ENCODE peak calls at places on chromosomes 4 and X, in six cellular contexts. Z is GM12865, Y is sigmoid colon, D is tibial nerve, S is endodermal cell, L is ascending aorta. N is an unnamed sample.

GRCh38 chrX:44731160-44731559 is 112.7 kb upstream of the DUSP21 start:
- DNase-seq in Y (no peak), L (no peak), S (no peak), Z (no peak), D (no peak), N (peak; percentile 1)

GRCh38 chr4:88857588-88857987 is 160.0 kb upstream of the NAP1L5 start:
- DNase-seq in Y (no peak), Z (no peak), S (no peak), L (no peak), D (no peak), N (no peak)

GRCh38 chrX:2627272-2627867 is 63.7 kb upstream of the CD99 start:
- DNase-seq in Y (no peak), L (no peak), S (peak; percentile 87), D (no peak), Z (peak; percentile 68), N (peak; percentile 72)

GRCh38 chrX:40132751-40133150 is 35.0 kb upstream of the BCOR start:
- DNase-seq in L (no peak), Y (peak; percentile 92), D (peak; percentile 54), S (no peak), Z (no peak), N (peak; percentile 88)

GRCh38 chrX:41604154-41604553 is 84.6 kb upstream of the GPR34 start:
- DNase-seq in Z (no peak), Y (no peak), D (no peak), L (no peak), S (no peak), N (no peak)

GRCh38 chr4:123640271-123640670 is 243.7 kb downstream of the SPRY1 start:
- DNase-seq in D (no peak), L (no peak), S (no peak), Y (no peak), Z (no peak), N (peak; percentile 59)

GRCh38 chr4:128573781-128574508 is 235.6 kb upstream of the JADE1 start:
- DNase-seq in Y (no peak), D (no peak), L (no peak), Z (no peak), S (no peak), N (peak; percentile 85)

GRCh38 chr4:99321241-99322191 is at the start of gene ADH1B:
- DNase-seq in Y (no peak), D (no peak), S (no peak), Z (no peak), L (no peak), N (peak; percentile 11)

GRCh38 chr4:101597204-101597603 is 193.3 kb upstream of the BANK1 start:
- DNase-seq in Z (peak; percentile 46), S (no peak), L (no peak), Y (no peak), D (no peak), N (no peak)

GRCh38 chr4:118288097-118288496 is 64.7 kb downstream of the PRSS12 start:
- DNase-seq in S (no peak), D (no peak), L (no peak), Z (no peak), Y (no peak), N (peak; percentile 65)

GRCh38 chrX:154097003-154097596 is 417 bp downstream of the MECP2 start:
- DNase-seq in L (peak; percentile 26), Y (peak; percentile 90), S (peak; percentile 79), D (peak; percentile 33), Z (peak; percentile 74), N (peak; percentile 65)

DNA sequence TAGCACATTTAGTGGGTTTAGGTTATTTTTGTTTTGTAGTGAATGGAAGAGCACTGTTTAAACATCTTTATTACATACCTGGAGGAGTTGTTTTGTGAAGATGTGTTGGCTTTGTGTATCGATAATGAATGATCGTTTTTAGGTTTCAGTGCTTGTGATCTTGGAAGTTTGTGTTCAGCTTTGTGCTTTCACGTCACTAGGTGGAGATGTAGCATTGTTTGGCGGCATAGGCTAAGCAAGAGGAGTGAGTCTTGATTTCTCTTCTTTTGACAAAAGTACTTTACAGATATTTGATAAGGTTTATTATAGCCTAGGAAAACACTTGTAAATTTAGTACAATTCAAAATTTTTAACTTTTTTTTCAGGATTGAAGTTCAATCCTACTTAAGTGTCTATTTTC is 50.4 kb downstream of the PDK3 start:
- DNase-seq in L (no peak), Y (no peak), Z (no peak), S (peak; percentile 56), D (no peak), N (peak; percentile 48)
- TF ChIP-seq CTCF in L (no peak), Y (no peak), Z (no peak), S (peak; percentile 73), D (no peak), N (peak; percentile 55)

GRCh38 chrX:23726196-23726595 is 16.9 kb downstream of the ACOT9 start:
- DNase-seq in S (no peak), D (no peak), Z (no peak), Y (no peak), L (no peak), N (no peak)
- TF ChIP-seq CTCF in S (no peak), D (no peak), Z (no peak), Y (no peak), L (no peak), N (no peak)

GRCh38 chr4:75673027-75673958 is at the start of gene G3BP2:
- DNase-seq in Y (peak; percentile 99), Z (peak; percentile 99), S (peak; percentile 99), L (peak; percentile 94), D (peak; percentile 93), N (peak; percentile 99)
- TF ChIP-seq CTCF in Y (no peak), Z (no peak), S (no peak), L (no peak), D (no peak), N (no peak)

DNA sequence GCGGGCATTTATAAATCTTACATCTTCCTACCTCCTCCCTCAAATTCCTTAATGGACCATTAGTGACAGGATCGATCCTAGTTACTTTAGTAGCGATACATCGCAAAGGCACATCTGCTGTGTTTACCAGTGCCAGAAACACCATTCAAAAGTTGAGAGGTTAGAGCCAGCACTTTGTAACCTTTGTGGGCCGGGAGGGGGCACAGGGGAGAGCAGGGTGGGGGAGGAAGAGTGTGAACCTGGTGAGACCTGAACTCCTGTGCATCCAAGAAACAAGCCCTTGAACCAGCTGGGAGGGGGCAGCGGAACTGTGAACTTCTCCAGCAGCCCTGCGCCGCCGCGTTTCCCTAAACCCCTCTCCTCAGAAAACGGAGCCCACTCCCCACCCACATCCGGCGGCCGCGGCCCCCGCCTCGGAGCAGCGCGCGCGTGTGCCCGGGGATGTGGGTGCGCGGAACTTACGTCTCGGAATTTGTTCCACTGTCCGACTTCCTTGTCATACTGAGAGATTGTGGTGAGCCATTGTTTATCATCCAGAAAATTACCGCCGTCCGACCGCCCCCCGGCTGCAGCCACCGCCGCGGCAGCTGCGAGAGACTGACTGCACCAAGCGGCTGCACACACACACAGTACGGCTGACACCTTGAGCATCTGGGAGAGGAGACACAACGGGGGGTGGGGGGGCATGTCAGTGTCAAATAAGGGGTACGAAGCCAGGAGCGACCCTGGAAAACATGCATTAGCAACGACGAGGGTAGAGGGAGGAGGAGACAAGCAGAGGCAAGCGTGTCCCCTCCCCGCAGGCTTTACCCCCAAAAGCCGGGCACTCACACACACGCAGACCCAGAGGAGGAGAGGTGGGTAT is 539 bp downstream of the SPOCK3 start:
- DNase-seq in Z (peak; percentile 69), Y (no peak), S (peak; percentile 69), D (no peak), L (no peak), N (peak; percentile 1)
- TF ChIP-seq CTCF in Z (no peak), Y (no peak), S (peak; percentile 15), D (no peak), L (no peak), N (no peak)